ENCODE peak calls at places on chromosomes 7 and 10, in four cellular contexts. N, H, K and P are unnamed samples. For H3K4me1, the result is how much of the 10 kb centered on the place peaks cover.

GRCh38 chr10:86579883-86580548 is 58.4 kb upstream of the WAPL start:
- DNase-seq in H (no peak), N (no peak), K (no peak), P (no peak)

GRCh38 chr10:110355181-110355831 is 50.6 kb upstream of the SMNDC1 start:
- DNase-seq in K (no peak), N (no peak), H (no peak), P (no peak)

GRCh38 chr7:2450198-2451107 is 25.7 kb downstream of the GRIFIN start:
- DNase-seq in K (no peak), N (no peak), H (no peak), P (no peak)

GRCh38 chr7:82677493-82677892 is 233.9 kb upstream of the CACNA2D1 start:
- DNase-seq in N (peak), H (no peak), K (no peak), P (peak)

GRCh38 chr7:108347616-108348015 is 108.6 kb downstream of the NRCAM start:
- DNase-seq in K (no peak), N (no peak), H (peak), P (peak)

GRCh38 chr10:78180306-78180705 is 146.6 kb downstream of the RPS24 start:
- DNase-seq in K (no peak), H (no peak), N (no peak), P (no peak)

GRCh38 chr10:27252267-27253000 is 11.8 kb upstream of the ACBD5 start:
- DNase-seq in H (peak), N (peak), K (no peak), P (no peak)

GRCh38 chr7:134737561-134738353 is 41.7 kb upstream of the CALD1 start:
- DNase-seq in N (no peak), K (no peak), H (no peak), P (peak)

GRCh38 chr10:115171392-115171960 is 78.3 kb downstream of the ATRNL1 start:
- DNase-seq in K (no peak), N (no peak), H (peak), P (peak)

GRCh38 chr10:112715581-112715980 is 234.5 kb upstream of the TCF7L2 start:
- DNase-seq in K (no peak), H (no peak), N (no peak), P (no peak)

GRCh38 chr7:121530251-121531174 is 134.4 kb upstream of the FAM3C start:
- DNase-seq in H (peak), N (peak), K (peak), P (peak)

GRCh38 chr7:44289341-44290249 is 35.8 kb downstream of the CAMK2B start:
- DNase-seq in H (no peak), N (peak), K (no peak), P (no peak)

GRCh38 chr7:112462236-112462635 is 12.0 kb downstream of the IFRD1 start:
- DNase-seq in N (no peak), K (no peak), H (no peak), P (no peak)
- H3K27ac ChIP-seq in N (no peak), K (no peak), H (no peak), P (no peak)

DNA sequence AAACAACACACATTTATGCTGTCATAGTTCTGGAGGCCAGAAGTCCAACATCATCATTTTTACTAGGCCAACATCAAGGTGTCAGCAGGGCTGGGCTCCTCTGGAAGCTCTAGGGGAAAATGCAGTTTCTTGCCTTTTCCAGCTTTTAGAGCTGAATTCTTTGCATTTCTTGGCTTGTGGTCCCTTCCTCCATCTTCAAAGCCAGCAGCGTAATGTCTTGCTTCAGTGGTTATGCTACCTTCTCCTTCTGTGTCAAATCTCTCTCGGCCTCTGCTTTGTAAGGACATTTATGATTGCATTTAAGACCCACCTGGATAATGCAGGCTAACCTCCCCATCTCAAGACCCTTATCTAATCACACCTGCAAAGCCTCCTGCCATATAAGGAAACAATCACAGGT is 66.5 kb upstream of the ANKRD1 start:
- DNase-seq in K (no peak), N (no peak), H (no peak), P (no peak)
- H3K4me1 ChIP-seq in K (under half), N (under half), H (under half), P (under half)

GRCh38 chr10:127150136-127150535 is 46.3 kb downstream of the INSYN2A start:
- DNase-seq in K (no peak), H (peak), N (no peak), P (no peak)
- TF ChIP-seq CTCF in K (no peak), H (no peak), N (no peak), P (no peak)

DNA sequence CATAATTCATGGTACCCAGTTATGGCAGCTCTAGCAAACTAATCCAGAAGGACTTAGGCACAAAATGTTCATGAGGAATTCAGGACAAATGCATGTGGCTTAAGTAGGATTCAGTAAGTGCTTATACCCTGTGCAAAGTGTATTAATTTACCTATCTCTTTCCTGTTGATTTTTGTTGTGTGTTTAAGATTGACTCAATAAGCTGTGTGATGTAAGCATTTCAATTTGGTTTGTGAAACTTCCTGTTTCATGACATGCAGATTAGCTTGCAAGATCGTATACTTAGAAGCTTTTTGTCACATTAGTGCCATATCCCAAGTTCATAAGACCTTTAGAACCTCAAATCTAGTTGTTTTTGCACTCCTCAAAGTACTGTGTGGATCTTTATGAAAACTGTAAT is 416.7 kb downstream of the ARL4A start:
- DNase-seq in H (no peak), N (no peak), K (no peak), P (no peak)
- H3K27ac ChIP-seq in H (no peak), N (no peak), K (no peak), P (no peak)

DNA sequence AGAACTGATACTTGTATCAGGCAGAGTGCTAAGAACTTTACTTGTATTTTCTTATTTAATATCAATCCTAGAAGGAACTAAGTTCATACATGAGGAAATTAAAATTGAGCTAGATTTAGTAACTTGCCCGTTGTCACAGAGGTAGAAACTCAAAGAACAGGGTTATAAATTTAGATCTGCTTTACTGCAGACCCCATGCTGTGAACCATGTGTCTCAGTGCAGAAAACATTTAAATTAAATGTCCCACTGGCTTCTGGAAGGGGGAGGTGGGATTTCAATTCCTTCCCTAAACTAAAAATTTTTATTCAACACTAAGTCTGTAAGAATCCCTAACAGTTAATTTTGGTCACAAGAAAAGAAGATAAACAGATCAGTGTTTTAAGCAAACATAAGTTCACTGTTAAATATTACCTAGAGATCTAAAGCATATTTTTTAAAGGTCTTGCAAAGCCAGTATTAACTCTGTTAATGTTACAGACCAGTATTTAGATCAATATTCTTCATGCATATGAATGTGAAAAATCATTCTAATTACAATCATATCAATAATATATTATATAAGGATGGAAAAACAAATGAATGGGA is 23.1 kb downstream of the WASL start:
- DNase-seq in N (no peak), K (no peak), H (no peak), P (no peak)
- H3K4me1 ChIP-seq in N (under half), K (under half), H (half or more), P (under half)

DNA sequence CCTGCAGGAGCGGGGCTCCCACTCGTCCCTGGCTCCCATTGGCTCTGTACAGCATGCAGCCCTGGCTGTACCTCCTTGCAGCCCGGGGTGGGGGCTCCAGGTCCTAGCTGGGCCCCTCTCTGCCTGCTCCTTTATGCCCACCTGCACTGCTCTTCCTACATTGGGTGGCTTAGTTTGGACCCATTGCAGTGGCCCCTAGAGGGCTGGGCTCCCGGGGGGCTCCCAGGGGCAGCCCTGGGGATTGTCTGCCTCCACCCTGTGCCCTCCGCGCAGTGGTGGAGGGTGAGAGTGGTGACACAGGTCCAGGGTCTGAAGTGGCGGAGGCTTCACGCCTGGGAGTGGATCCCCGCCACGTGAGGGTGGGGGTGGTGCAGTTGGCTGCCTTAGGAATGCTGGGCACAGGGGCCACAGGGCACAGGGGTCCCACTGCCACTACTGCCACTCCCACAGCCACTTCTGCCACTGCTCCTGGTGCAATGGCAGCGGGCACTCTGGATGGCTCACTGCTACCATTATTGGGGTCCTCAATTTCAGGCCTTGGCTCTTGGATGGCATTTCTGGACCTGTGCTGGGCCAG is 177.1 kb downstream of the ARL4A start:
- DNase-seq in K (no peak), H (no peak), N (no peak), P (no peak)
- TF ChIP-seq CTCF in K (no peak), H (no peak), N (no peak), P (no peak)